ENCODE peak calls at places on chromosomes 5 and 9, in ten cellular contexts. O is AG09319, L is stomach, Z is NCI-H460, N is GM20000, K is amygdala, S is germinal center, Y is GM19239, T is body of pancreas, Q is NCI-H69. X is an unnamed sample.

GRCh38 chr9:130843049-130843908 is 8.2 kb downstream of the ABL1 start:
- DNase-seq in N (no peak), S (no peak), Z (no peak), K (no peak), L (no peak), T (no peak), Q (no peak), O (no peak), Y (no peak), X (no peak)

GRCh38 chr5:124064956-124065355 is 553.0 kb downstream of the CSNK1G3 start:
- DNase-seq in S (no peak), L (no peak), N (no peak), K (no peak), Z (no peak), Q (no peak), O (no peak), Y (no peak), T (no peak), X (no peak)

GRCh38 chr5:6708814-6709213 is 4.4 kb upstream of the TENT4A start:
- DNase-seq in O (no peak), K (no peak), N (no peak), Y (no peak), Z (no peak), S (no peak), T (no peak), Q (no peak), L (no peak), X (no peak)

GRCh38 chr5:168329302-168329701 is 37.9 kb downstream of the WWC1 start:
- DNase-seq in T (no peak), K (no peak), L (no peak), Q (no peak), N (no peak), Z (no peak), Y (no peak), S (no peak), O (no peak), X (no peak)

GRCh38 chr5:55232985-55233928 is at the start of gene CCNO:
- DNase-seq in O (peak; percentile 16), T (peak; percentile 90), Z (peak; percentile 87), N (peak; percentile 70), K (no peak), S (peak; percentile 71), Y (peak; percentile 45), Q (peak; percentile 99), L (peak; percentile 88), X (peak; percentile 62)

GRCh38 chr5:96636601-96637000 is 25.6 kb upstream of the CAST start:
- DNase-seq in K (no peak), S (no peak), T (no peak), L (no peak), Q (no peak), Y (no peak), O (no peak), Z (no peak), N (no peak), X (no peak)

GRCh38 chr9:91847576-91847975 is 102.5 kb downstream of the ROR2 start:
- DNase-seq in Q (no peak), Y (no peak), L (peak; percentile 15), O (peak; percentile 45), Z (no peak), S (no peak), T (no peak), N (no peak), K (no peak), X (no peak)

GRCh38 chr9:70389642-70390266 is 24.7 kb downstream of the KLF9 start:
- DNase-seq in K (no peak), N (no peak), Y (no peak), L (no peak), Q (no peak), T (no peak), S (no peak), Z (no peak), O (no peak), X (no peak)

GRCh38 chr5:33891731-33892418 is at the start of gene ADAMTS12:
- DNase-seq in Q (peak; percentile 69), K (no peak), O (no peak), T (peak; percentile 18), L (no peak), Y (no peak), S (no peak), Z (no peak), N (peak; percentile 67), X (peak; percentile 38)

GRCh38 chr5:143350790-143351603 is 52.5 kb downstream of the NR3C1 start:
- DNase-seq in N (no peak), O (peak; percentile 15), Z (no peak), Q (no peak), S (no peak), T (no peak), L (no peak), K (no peak), Y (peak; percentile 10), X (no peak)

GRCh38 chr9:130364619-130365322 is 80.0 kb upstream of the ASS1 start:
- DNase-seq in Q (no peak), Y (no peak), K (no peak), T (no peak), N (no peak), Z (no peak), L (no peak), O (no peak), S (no peak), X (no peak)

GRCh38 chr5:42005561-42006153 is 80.6 kb downstream of the FBXO4 start:
- DNase-seq in Y (no peak), L (no peak), O (no peak), N (peak; percentile 12), Q (peak; percentile 23), Z (peak; percentile 16), S (peak; percentile 16), T (no peak), K (no peak), X (peak; percentile 13)

GRCh38 chr9:128024761-128025308 is 42.3 kb downstream of the NAIF1 start:
- DNase-seq in N (no peak), T (no peak), O (no peak), Q (no peak), L (no peak), S (no peak), K (no peak), Z (no peak), Y (no peak), X (no peak)

GRCh38 chr5:17248999-17249634 is 31.7 kb downstream of the BASP1 start:
- DNase-seq in Y (no peak), Q (no peak), K (no peak), T (no peak), S (no peak), O (peak; percentile 84), N (no peak), L (no peak), Z (peak; percentile 87), X (no peak)

GRCh38 chr9:9645006-9645405 is 967.8 kb downstream of the PTPRD start:
- DNase-seq in L (no peak), Q (peak; percentile 24), K (no peak), O (no peak), Z (no peak), S (no peak), N (no peak), T (no peak), Y (no peak), X (no peak)

GRCh38 chr9:134057751-134058701 is 9.8 kb downstream of the BRD3 start:
- DNase-seq in Q (no peak), N (no peak), S (no peak), L (peak; percentile 20), T (no peak), Z (no peak), K (no peak), Y (no peak), O (no peak), X (no peak)

GRCh38 chr5:154757647-154758406 is 2.6 kb downstream of the LARP1 start:
- DNase-seq in Y (no peak), S (no peak), L (no peak), Q (peak; percentile 91), T (peak; percentile 69), O (no peak), Z (no peak), K (no peak), N (no peak), X (no peak)